ENCODE peak calls at places on chromosome 3, in five cellular contexts. D is heart left ventricle, W is colonic mucosa, V is SJSA1, J is uterus. F is an unnamed sample. For H3K4me1, the result is how much of the 10 kb centered on the place peaks cover.

GRCh38 chr3:116739678-116740077 is 30.1 kb downstream of the TUSC7 start:
- DNase-seq in J (no peak), D (no peak), V (no peak), W (no peak), F (no peak)

GRCh38 chr3:134650431-134651346 is at the start of gene KY:
- DNase-seq in W (no peak), V (no peak), D (peak), J (peak), F (no peak)

GRCh38 chr3:171797873-171798272 is 12.4 kb downstream of the PLD1 start:
- DNase-seq in J (no peak), W (no peak), V (no peak), D (no peak), F (no peak)

GRCh38 chr3:187939891-187940290 is 194.6 kb upstream of the BCL6 start:
- DNase-seq in D (no peak), V (no peak), W (no peak), J (no peak), F (no peak)

GRCh38 chr3:25455316-25456232 is 27.5 kb downstream of the RARB start:
- DNase-seq in V (peak), W (no peak), J (peak), D (peak), F (no peak)

GRCh38 chr3:129502641-129503386 is 25.6 kb upstream of the RHO start:
- DNase-seq in J (no peak), D (no peak), V (no peak), W (no peak), F (no peak)

GRCh38 chr3:138949445-138950005 is 2.5 kb downstream of the FOXL2NB start:
- DNase-seq in D (no peak), W (no peak), V (no peak), J (no peak), F (no peak)

GRCh38 chr3:68666409-68667193 is 265.7 kb downstream of the TAFA4 start:
- DNase-seq in J (no peak), D (no peak), V (no peak), W (no peak), F (no peak)

GRCh38 chr3:99842826-99843589 is 25.3 kb downstream of the CMSS1 start:
- DNase-seq in W (no peak), J (no peak), V (no peak), D (no peak), F (no peak)

GRCh38 chr3:99250821-99251355 is 349.4 kb upstream of the DCBLD2 start:
- DNase-seq in W (no peak), D (no peak), V (no peak), J (no peak), F (no peak)

GRCh38 chr3:116000315-116000714 is 377.0 kb downstream of the GAP43 start:
- DNase-seq in J (no peak), V (peak), W (no peak), D (no peak), F (no peak)

GRCh38 chr3:159418571-159419526 is 569.8 kb upstream of the IL12A start:
- DNase-seq in D (no peak), W (no peak), V (no peak), J (no peak), F (no peak)

GRCh38 chr3:74515451-74515850 is 99.0 kb downstream of the CNTN3 start:
- DNase-seq in J (no peak), V (no peak), W (no peak), D (no peak), F (no peak)

GRCh38 chr3:173275740-173276139 is 121.8 kb upstream of the NLGN1 start:
- DNase-seq in W (no peak), D (no peak), J (no peak), V (no peak), F (no peak)

GRCh38 chr3:44021646-44022594 is 219.8 kb upstream of the TOPAZ1 start:
- DNase-seq in D (no peak), W (no peak), V (no peak), J (no peak), F (no peak)

GRCh38 chr3:111299070-111299672 is 227.6 kb downstream of the NECTIN3 start:
- DNase-seq in V (no peak), D (no peak), J (no peak), W (no peak), F (no peak)

GRCh38 chr3:46989146-46989810 is 9.8 kb downstream of the NBEAL2 start:
- DNase-seq in W (no peak), J (no peak), V (no peak), D (no peak), F (no peak)

GRCh38 chr3:46986782-46987484 is 7.5 kb downstream of the NBEAL2 start:
- DNase-seq in W (no peak), J (no peak), V (no peak), D (no peak), F (no peak)

GRCh38 chr3:46988616-46989015 is 9.2 kb downstream of the NBEAL2 start:
- DNase-seq in J (no peak), V (no peak), W (no peak), D (no peak), F (no peak)

GRCh38 chr3:46986055-46986730 is 6.7 kb downstream of the NBEAL2 start:
- DNase-seq in V (no peak), J (no peak), D (no peak), W (no peak), F (no peak)

GRCh38 chr3:46987485-46988401 is 8.3 kb downstream of the NBEAL2 start:
- DNase-seq in J (no peak), D (peak), V (no peak), W (peak), F (peak)
- H3K4me3 ChIP-seq in J (no peak), D (peak), V (no peak), W (no peak), F (no peak)

DNA sequence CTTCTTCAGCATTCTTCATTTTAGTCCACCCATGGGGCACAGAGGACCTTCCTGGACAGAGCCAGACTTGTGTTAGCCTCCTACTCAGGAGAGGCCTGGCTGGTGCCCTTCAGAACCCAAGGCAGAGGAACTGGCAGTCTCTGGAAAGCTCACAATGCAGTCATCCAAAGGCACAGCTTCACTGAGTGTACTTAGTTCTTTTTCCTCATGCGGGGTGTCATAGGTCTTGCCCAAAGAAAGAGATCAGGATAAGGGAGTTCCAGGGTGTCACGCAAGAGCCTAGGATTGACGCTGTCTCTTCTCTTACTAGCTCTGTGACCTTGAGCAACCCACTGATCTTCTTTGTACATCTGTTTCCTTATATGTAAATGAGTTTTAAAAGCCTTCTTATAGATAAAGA is 58.7 kb downstream of the CD200 start:
- DNase-seq in J (no peak), W (no peak), D (no peak), V (no peak), F (no peak)
- H3K4me1 ChIP-seq in J (under half), W (under half), D (under half), V (under half), F (under half)

GRCh38 chr3:55795296-55795695 is 308.2 kb upstream of the WNT5A start:
- DNase-seq in J (no peak), D (no peak), V (no peak), W (no peak), F (no peak)

GRCh38 chr3:55797084-55797483 is 310.0 kb upstream of the WNT5A start:
- DNase-seq in J (no peak), W (no peak), D (no peak), V (peak), F (no peak)

GRCh38 chr3:55801068-55801467 is 314.0 kb upstream of the WNT5A start:
- DNase-seq in W (no peak), V (no peak), J (no peak), D (no peak), F (no peak)

GRCh38 chr3:55795736-55796135 is 308.6 kb upstream of the WNT5A start:
- DNase-seq in V (no peak), D (no peak), W (no peak), J (no peak), F (peak)

DNA sequence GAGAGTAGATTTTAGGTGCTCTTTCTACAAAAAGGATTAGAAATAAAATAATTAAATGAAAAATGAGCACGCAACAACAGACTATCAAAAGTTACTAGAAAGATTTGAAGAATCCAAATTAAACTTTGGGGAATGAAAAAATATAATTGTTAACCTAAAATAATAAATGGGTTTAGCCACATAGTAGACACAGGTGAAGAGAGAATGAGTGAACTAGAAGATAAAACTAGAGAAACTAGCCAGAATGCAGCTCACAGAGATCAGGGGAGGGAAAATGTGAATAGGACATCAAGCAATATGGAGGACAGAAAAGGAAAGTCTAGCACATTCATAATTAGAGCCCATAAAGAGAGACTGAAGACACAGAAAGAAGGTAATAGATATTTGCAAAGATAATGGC is 310.7 kb upstream of the WNT5A start:
- DNase-seq in J (no peak), W (no peak), D (no peak), V (no peak), F (no peak)
- H3K27ac ChIP-seq in J (no peak), W (no peak), D (no peak), V (no peak), F (no peak)

GRCh38 chr3:168094580-168094876 is 1.2 kb downstream of the GOLIM4 start:
- DNase-seq in D (no peak), W (no peak), V (no peak), J (no peak), F (peak)

GRCh38 chr3:168091961-168092360 is 3.8 kb downstream of the GOLIM4 start:
- DNase-seq in V (no peak), D (no peak), J (no peak), W (peak), F (no peak)

GRCh38 chr3:168094877-168095610 is 680 bp downstream of the GOLIM4 start:
- DNase-seq in V (peak), J (peak), D (peak), W (peak), F (peak)

GRCh38 chr3:168093790-168094189 is 1.9 kb downstream of the GOLIM4 start:
- DNase-seq in D (no peak), J (no peak), V (no peak), W (no peak), F (no peak)

DNA sequence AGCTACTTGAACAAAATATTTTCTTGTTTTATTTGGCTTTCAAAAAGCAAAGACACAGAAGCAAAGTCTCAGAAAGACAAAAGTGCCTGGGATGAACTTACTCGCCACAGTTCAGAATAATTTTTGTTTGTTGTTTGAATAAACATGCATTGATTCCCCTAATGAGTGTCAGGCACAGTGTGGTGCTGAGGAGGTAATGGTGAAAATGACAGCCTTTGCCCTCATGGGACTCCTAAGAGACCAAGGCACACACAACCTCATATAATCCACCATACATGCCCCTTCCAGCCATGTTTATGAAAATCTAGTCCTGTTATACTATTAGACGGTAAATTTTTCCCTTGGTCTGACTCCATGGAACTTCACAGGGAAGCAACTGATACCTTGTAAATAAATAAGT is 2.5 kb downstream of the GOLIM4 start:
- DNase-seq in W (no peak), J (no peak), D (no peak), V (no peak), F (no peak)
- H3K4me3 ChIP-seq in W (peak), J (peak), D (peak), V (peak), F (no peak)

GRCh38 chr3:170363471-170363994 is 6.0 kb downstream of the SKIL start:
- DNase-seq in D (no peak), J (no peak), W (no peak), V (no peak), F (no peak)
- H3K4me1 ChIP-seq in D (under half), J (under half), W (under half), V (under half), F (under half)

GRCh38 chr3:170759511-170760173 is 110.4 kb downstream of the RPL22L1 start:
- DNase-seq in D (no peak), W (no peak), J (no peak), V (no peak), F (no peak)

GRCh38 chr3:170762081-170762480 is 107.9 kb downstream of the RPL22L1 start:
- DNase-seq in W (no peak), J (no peak), V (no peak), D (no peak), F (no peak)

GRCh38 chr3:170757038-170757437 is 113.0 kb downstream of the RPL22L1 start:
- DNase-seq in J (no peak), W (no peak), V (no peak), D (no peak), F (no peak)

GRCh38 chr3:170761103-170761502 is 108.9 kb downstream of the RPL22L1 start:
- DNase-seq in D (no peak), V (no peak), W (no peak), J (no peak), F (no peak)

DNA sequence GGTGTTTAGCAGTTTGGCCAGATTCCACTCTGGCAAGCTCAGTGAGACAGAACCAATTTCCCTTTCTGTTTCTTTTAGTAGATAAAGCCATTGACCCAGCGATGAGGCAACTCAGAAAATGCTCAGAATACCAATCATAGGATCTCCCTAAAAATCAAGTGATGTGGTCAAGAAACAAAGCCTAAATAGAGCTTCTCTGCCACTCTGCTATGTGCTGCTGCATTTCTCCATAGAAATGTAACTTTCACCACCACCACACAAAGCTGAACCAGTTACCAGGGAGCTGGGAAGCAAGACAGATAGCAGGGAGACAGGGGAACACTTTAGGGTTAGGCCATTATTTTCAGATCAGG is 109.8 kb downstream of the RPL22L1 start:
- DNase-seq in J (no peak), V (no peak), W (no peak), D (no peak), F (no peak)
- H3K27ac ChIP-seq in J (no peak), V (no peak), W (no peak), D (no peak), F (no peak)

GRCh38 chr3:31544634-31545033 is 11.9 kb downstream of the STT3B start:
- DNase-seq in D (no peak), V (no peak), J (no peak), W (no peak), F (peak)

GRCh38 chr3:31543375-31543774 is 10.7 kb downstream of the STT3B start:
- DNase-seq in J (no peak), V (no peak), D (no peak), W (no peak), F (no peak)

GRCh38 chr3:31542246-31542645 is 9.5 kb downstream of the STT3B start:
- DNase-seq in D (no peak), J (no peak), V (no peak), W (no peak), F (no peak)

GRCh38 chr3:31546725-31547124 is 14.0 kb downstream of the STT3B start:
- DNase-seq in V (no peak), D (no peak), J (no peak), W (no peak), F (no peak)

DNA sequence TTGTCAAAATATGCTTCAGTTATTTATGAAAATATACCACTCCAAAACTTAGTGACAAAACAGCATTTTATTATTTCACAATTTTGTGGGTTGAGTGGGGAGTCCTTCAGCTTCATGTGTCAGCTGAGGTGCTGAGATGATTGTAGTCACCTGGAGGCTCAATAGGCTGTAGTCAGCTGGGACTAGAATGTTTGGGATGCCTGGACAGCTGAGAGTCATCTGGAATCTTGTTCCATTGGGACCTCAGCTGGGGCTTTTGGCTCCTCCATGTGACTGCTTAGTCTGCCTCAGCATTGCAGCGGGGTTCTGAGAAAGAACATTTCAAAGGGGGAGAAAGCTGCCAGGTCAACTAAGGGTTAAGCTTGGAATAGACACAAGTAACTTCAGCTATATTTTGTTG is 13.4 kb downstream of the STT3B start:
- DNase-seq in J (no peak), W (no peak), D (no peak), V (no peak), F (no peak)
- H3K4me3 ChIP-seq in J (no peak), W (no peak), D (no peak), V (no peak), F (no peak)

F was measured in lung.